ENCODE peak calls at places on chromosomes 5 and 9, in five cellular contexts. J is AG04449, S is cardiac muscle cell, Q is A549, P is tibial artery. F is an unnamed sample.

GRCh38 chr5:60677831-60678664 is 21.9 kb downstream of the DEPDC1B start:
- DNase-seq in J (no peak), S (peak; percentile 21), Q (peak; percentile 54), P (no peak), F (no peak)

GRCh38 chr9:88791105-88791805 is 200.0 kb upstream of the S1PR3 start:
- DNase-seq in J (peak; percentile 63), S (no peak), Q (no peak), P (no peak), F (no peak)

GRCh38 chr5:133708451-133708850 is 96.1 kb upstream of the FSTL4 start:
- DNase-seq in J (no peak), S (no peak), Q (no peak), P (no peak), F (peak; percentile 10)

GRCh38 chr9:20492772-20493171 is 129.5 kb downstream of the MLLT3 start:
- DNase-seq in J (no peak), S (no peak), Q (no peak), P (no peak), F (no peak)

GRCh38 chr5:60541980-60542379 is 158.0 kb downstream of the DEPDC1B start:
- DNase-seq in J (no peak), S (no peak), Q (no peak), P (no peak), F (peak; percentile 20)

GRCh38 chr5:33267741-33268140 is 173.0 kb upstream of the TARS1 start:
- DNase-seq in J (no peak), S (no peak), Q (no peak), P (no peak), F (no peak)

GRCh38 chr5:219492-219891 is 1.4 kb downstream of the SDHA start:
- DNase-seq in J (peak; percentile 1), S (peak; percentile 26), Q (no peak), P (no peak), F (no peak)

GRCh38 chr5:175735701-175736100 is 77.8 kb downstream of the HRH2 start:
- DNase-seq in J (no peak), S (no peak), Q (no peak), P (no peak), F (no peak)

GRCh38 chr9:93265301-93265971 is 81.5 kb downstream of the WNK2 start:
- DNase-seq in J (no peak), S (no peak), Q (no peak), P (no peak), F (no peak)

GRCh38 chr5:140011297-140011802 is 31.7 kb downstream of the NRG2 start:
- DNase-seq in J (no peak), S (peak; percentile 53), Q (no peak), P (no peak), F (no peak)

GRCh38 chr9:111108946-111109345 is 70.7 kb upstream of the LPAR1 start:
- DNase-seq in J (peak; percentile 41), S (no peak), Q (no peak), P (no peak), F (no peak)

GRCh38 chr9:136352682-136353081 is 10.9 kb downstream of the DNLZ start:
- DNase-seq in J (no peak), S (no peak), Q (no peak), P (no peak), F (no peak)

GRCh38 chr5:370311-370958 is 48.9 kb downstream of the AHRR start:
- DNase-seq in J (no peak), S (no peak), Q (no peak), P (peak; percentile 44), F (no peak)

GRCh38 chr5:24401767-24402166 is 243.0 kb downstream of the CDH10 start:
- DNase-seq in J (no peak), S (no peak), Q (no peak), P (no peak), F (peak; percentile 10)

GRCh38 chr5:122054266-122054665 is 23.8 kb downstream of the LOX start:
- DNase-seq in J (no peak), S (no peak), Q (no peak), P (no peak), F (no peak)

GRCh38 chr9:86765040-86765343 is 182.3 kb downstream of the GAS1 start:
- DNase-seq in J (no peak), S (no peak), Q (no peak), P (no peak), F (no peak)

GRCh38 chr9:91177081-91177480 is 184.6 kb downstream of the AUH start:
- DNase-seq in J (no peak), S (no peak), Q (no peak), P (no peak), F (no peak)

GRCh38 chr5:176365663-176366574 is 632 bp downstream of the ARL10 start:
- DNase-seq in J (no peak), S (peak; percentile 47), Q (no peak), P (peak; percentile 72), F (no peak)

GRCh38 chr9:15349892-15350761 is 43.1 kb upstream of the TTC39B start:
- DNase-seq in J (no peak), S (no peak), Q (peak; percentile 38), P (no peak), F (no peak)

GRCh38 chr5:164934561-164934960 is 1429.1 kb downstream of the MAT2B start:
- DNase-seq in J (no peak), S (no peak), Q (no peak), P (no peak), F (no peak)

GRCh38 chr5:157371655-157372471 is 88.2 kb upstream of the NIPAL4 start:
- DNase-seq in J (no peak), S (no peak), Q (no peak), P (no peak), F (no peak)

GRCh38 chr9:68969538-68969937 is 44.4 kb downstream of the PRKACG start:
- DNase-seq in J (no peak), S (no peak), Q (no peak), P (no peak), F (no peak)

GRCh38 chr5:179194201-179194910 is 134.2 kb downstream of the ZNF354C start:
- DNase-seq in J (no peak), S (no peak), Q (no peak), P (peak; percentile 59), F (no peak)

GRCh38 chr5:125412561-125413535 is 666.4 kb upstream of the ZNF608 start:
- DNase-seq in J (peak; percentile 76), S (peak; percentile 80), Q (peak; percentile 9), P (peak; percentile 71), F (peak; percentile 95)

GRCh38 chr9:127853312-127854168 is 918 bp downstream of the ENG start:
- DNase-seq in J (no peak), S (peak; percentile 54), Q (no peak), P (no peak), F (no peak)

GRCh38 chr9:136465500-136466154 is 17.2 kb downstream of the SEC16A start:
- DNase-seq in J (no peak), S (no peak), Q (no peak), P (no peak), F (no peak)

GRCh38 chr9:38026021-38026809 is 42.8 kb downstream of the SHB start:
- DNase-seq in J (peak; percentile 93), S (no peak), Q (peak; percentile 62), P (peak; percentile 79), F (no peak)

GRCh38 chr9:133769511-133770075 is 31.4 kb upstream of the SARDH start:
- DNase-seq in J (no peak), S (no peak), Q (no peak), P (peak; percentile 60), F (no peak)

GRCh38 chr5:171750316-171750788 is 35.3 kb upstream of the SMIM23 start:
- DNase-seq in J (no peak), S (peak; percentile 41), Q (peak; percentile 16), P (peak; percentile 81), F (no peak)

GRCh38 chr9:89896806-89897340 is 292.1 kb downstream of the GADD45G start:
- DNase-seq in J (no peak), S (no peak), Q (no peak), P (no peak), F (no peak)

GRCh38 chr9:88672874-88673695 is 138.1 kb downstream of the NXNL2 start:
- DNase-seq in J (no peak), S (no peak), Q (no peak), P (no peak), F (no peak)

GRCh38 chr9:68780735-68781134 is 75.7 kb downstream of the PIP5K1B start:
- DNase-seq in J (no peak), S (no peak), Q (no peak), P (no peak), F (no peak)

GRCh38 chr9:71742703-71743102 is 25.6 kb downstream of the CEMIP2 start:
- DNase-seq in J (no peak), S (no peak), Q (no peak), P (no peak), F (no peak)
- H3K4me3 ChIP-seq in J (no peak overlapping the region), S (no peak overlapping the region), Q (peak overlapping the region; percentile 5), P (no peak overlapping the region), F (no peak overlapping the region)

GRCh38 chr5:135466178-135467050 is 14.3 kb upstream of the TIFAB start:
- DNase-seq in J (no peak), S (peak; percentile 89), Q (peak; percentile 87), P (peak; percentile 81), F (no peak)
- H3K4me3 ChIP-seq in J (no peak overlapping the region), S (peak overlapping the region; percentile 10), Q (no peak overlapping the region), P (peak overlapping the region; percentile 1), F (peak overlapping the region; percentile 46)

DNA sequence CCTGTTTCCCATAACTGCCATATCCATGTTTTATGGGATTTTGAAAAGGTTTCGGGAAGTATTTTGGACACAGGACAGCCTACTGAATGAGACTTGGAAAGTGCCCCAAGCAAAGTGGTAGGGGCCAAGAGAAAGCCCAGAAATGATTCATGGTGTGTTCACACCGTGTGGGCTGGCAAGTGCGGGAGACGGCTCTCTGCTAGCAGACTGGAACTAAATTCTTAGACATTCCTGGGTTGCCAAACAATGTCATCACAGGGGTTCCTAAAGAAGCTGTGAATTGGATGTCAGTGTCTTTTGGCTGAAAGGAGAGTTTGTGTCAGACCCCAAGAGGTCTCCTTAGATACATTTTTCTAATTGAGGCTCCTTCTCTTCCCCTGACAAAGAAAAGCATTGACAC is 125.3 kb upstream of the ADAMTS16 start:
- DNase-seq in J (no peak), S (no peak), Q (no peak), P (no peak), F (peak; percentile 60)
- H3K4me3 ChIP-seq in J (no peak overlapping the region), S (no peak overlapping the region), Q (no peak overlapping the region), P (no peak overlapping the region), F (no peak overlapping the region)

GRCh38 chr5:138631204-138631928 is 56.2 kb upstream of the HSPA9 start:
- DNase-seq in J (no peak), S (no peak), Q (no peak), P (no peak), F (no peak)

GRCh38 chr5:138635268-138635667 is 60.1 kb upstream of the HSPA9 start:
- DNase-seq in J (no peak), S (no peak), Q (no peak), P (no peak), F (no peak)

GRCh38 chr5:138636401-138636944 is 61.3 kb upstream of the HSPA9 start:
- DNase-seq in J (no peak), S (no peak), Q (no peak), P (no peak), F (no peak)

GRCh38 chr5:138635708-138636107 is 60.5 kb upstream of the HSPA9 start:
- DNase-seq in J (no peak), S (no peak), Q (no peak), P (no peak), F (no peak)

DNA sequence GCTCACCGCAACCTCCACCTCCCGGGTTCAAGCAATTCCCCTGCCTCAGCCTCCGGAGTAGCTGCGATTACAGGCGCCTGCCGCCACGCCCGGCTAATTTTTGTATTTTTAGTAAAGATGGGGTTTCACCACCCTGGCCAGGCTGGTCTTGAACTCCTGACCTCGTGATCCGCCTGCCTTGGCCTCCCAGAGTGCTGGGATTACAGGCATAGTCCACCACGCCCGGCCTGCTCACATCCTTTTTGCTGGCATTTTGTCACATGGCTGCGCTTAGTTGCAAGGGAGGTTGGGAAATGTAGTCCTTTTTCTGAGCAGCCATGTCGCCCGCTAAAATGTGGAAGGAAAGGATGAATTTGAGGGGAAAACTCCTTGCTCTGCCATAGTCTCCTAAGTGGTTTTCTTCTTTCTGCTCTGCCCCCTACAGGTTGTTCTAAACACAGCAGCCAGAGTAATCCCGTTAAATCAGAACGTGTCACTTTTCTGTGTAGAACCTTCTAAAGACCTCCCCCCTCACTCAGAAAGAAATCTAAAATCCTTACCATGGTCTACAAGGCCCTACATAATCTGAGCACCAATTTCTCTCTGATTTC is 57.8 kb upstream of the HSPA9 start:
- DNase-seq in J (no peak), S (peak; percentile 70), Q (peak; percentile 66), P (peak; percentile 73), F (peak; percentile 20)
- H3K4me3 ChIP-seq in J (no peak overlapping the region), S (no peak overlapping the region), Q (peak overlapping the region; percentile 21), P (no peak overlapping the region), F (no peak overlapping the region)

F was measured in epithelial cell of proximal tubule.